ENCODE peak calls at places on chromosomes 5 and 9, in ten cellular contexts. M is H7, Y is keratinocyte, D is endodermal cell, S is PC-3, V is GM13977, T is amniotic stem cell, H is ovary, R is HTR-8/SVneo, W is substantia nigra. Q is an unnamed sample.

GRCh38 chr5:61702784-61703183 is 370.7 kb downstream of the ZSWIM6 start:
- DNase-seq in M (no peak), Y (no peak), D (no peak), S (no peak), V (no peak), T (no peak), H (no peak), R (no peak), W (no peak), Q (no peak)

GRCh38 chr9:102967979-102968378 is 27.2 kb upstream of the CYLC2 start:
- DNase-seq in M (no peak), Y (no peak), D (no peak), S (no peak), V (no peak), T (no peak), H (no peak), R (no peak), W (no peak), Q (no peak)

GRCh38 chr5:158565017-158565789 is 534.5 kb downstream of the EBF1 start:
- DNase-seq in M (no peak), Y (no peak), D (no peak), S (no peak), V (no peak), T (no peak), H (no peak), R (no peak), W (no peak), Q (no peak)

GRCh38 chr9:132878695-132879064 is at the start of gene SPACA9:
- DNase-seq in M (peak; percentile 93), Y (no peak), D (peak; percentile 83), S (peak; percentile 40), V (peak; percentile 67), T (peak; percentile 10), H (peak; percentile 84), R (peak; percentile 57), W (peak; percentile 27), Q (no peak)

GRCh38 chr9:82170871-82171270 is 182.3 kb downstream of the SPATA31D1 start:
- DNase-seq in M (no peak), Y (no peak), D (no peak), S (no peak), V (no peak), T (no peak), H (no peak), R (no peak), W (no peak), Q (no peak)

GRCh38 chr9:133487331-133487725 is 8.4 kb upstream of the SLC2A6 start:
- DNase-seq in M (no peak), Y (no peak), D (no peak), S (no peak), V (no peak), T (no peak), H (no peak), R (no peak), W (no peak), Q (no peak)

GRCh38 chr5:135934939-135935338 is 19.8 kb downstream of the LECT2 start:
- DNase-seq in M (no peak), Y (no peak), D (no peak), S (no peak), V (no peak), T (no peak), H (no peak), R (no peak), W (no peak), Q (no peak)

GRCh38 chr9:87713278-87713989 is 12.5 kb upstream of the CTSL start:
- DNase-seq in M (no peak), Y (peak; percentile 77), D (peak; percentile 50), S (peak; percentile 92), V (no peak), T (peak; percentile 94), H (peak; percentile 78), R (peak; percentile 62), W (peak; percentile 46), Q (peak; percentile 99)

GRCh38 chr9:97938081-97938644 is at the start of gene HEMGN:
- DNase-seq in M (no peak), Y (no peak), D (no peak), S (no peak), V (no peak), T (no peak), H (no peak), R (no peak), W (no peak), Q (no peak)

GRCh38 chr5:77210091-77211012 is at the start of gene PDE8B:
- DNase-seq in M (peak; percentile 81), Y (no peak), D (peak; percentile 73), S (no peak), V (peak; percentile 64), T (no peak), H (peak; percentile 60), R (peak; percentile 29), W (no peak), Q (no peak)

GRCh38 chr5:150136841-150137167 is 18.8 kb downstream of the PDGFRB start:
- DNase-seq in M (no peak), Y (no peak), D (no peak), S (no peak), V (no peak), T (no peak), H (no peak), R (no peak), W (no peak), Q (no peak)